ENCODE peak calls at places on chromosomes 3 and 15, in ten cellular contexts. R is fibroblast of villous mesenchyme, F is cardiac muscle cell, X is PC-9, J is spleen, Z is retinal pigment epithelial cell, E is cardiac fibroblast, L is fibroblast of lung, V is suprapubic skin, C is WERI-Rb-1. W is an unnamed sample.

GRCh38 chr3:40229411-40229810 is 80.1 kb upstream of the EIF1B start:
- DNase-seq in R (no peak), F (no peak), X (no peak), J (no peak), Z (no peak), E (no peak), L (no peak), V (no peak), C (no peak), W (no peak)

GRCh38 chr3:188362405-188362831 is 208.5 kb downstream of the LPP start:
- DNase-seq in R (peak; percentile 92), F (no peak), X (peak; percentile 41), J (no peak), Z (no peak), E (peak; percentile 74), L (peak; percentile 51), V (no peak), C (no peak), W (peak; percentile 36)

GRCh38 chr3:69675773-69676660 is 63.2 kb upstream of the MITF start:
- DNase-seq in R (no peak), F (no peak), X (no peak), J (no peak), Z (no peak), E (no peak), L (no peak), V (no peak), C (no peak), W (no peak)

GRCh38 chr3:64267774-64268604 is 42.7 kb upstream of the PRICKLE2 start:
- DNase-seq in R (peak; percentile 82), F (peak; percentile 79), X (peak; percentile 22), J (no peak), Z (no peak), E (peak; percentile 81), L (peak; percentile 78), V (peak; percentile 81), C (peak; percentile 74), W (peak; percentile 40)

GRCh38 chr3:71398157-71398836 is 185.2 kb downstream of the FOXP1 start:
- DNase-seq in R (no peak), F (no peak), X (no peak), J (no peak), Z (no peak), E (no peak), L (no peak), V (no peak), C (no peak), W (no peak)

GRCh38 chr15:60799885-60800728 is 321.2 kb upstream of the ICE2 start:
- DNase-seq in R (peak; percentile 17), F (no peak), X (no peak), J (no peak), Z (no peak), E (no peak), L (peak; percentile 9), V (no peak), C (no peak), W (no peak)

GRCh38 chr3:102129774-102130608 is 280.7 kb downstream of the NFKBIZ start:
- DNase-seq in R (peak; percentile 86), F (no peak), X (no peak), J (no peak), Z (no peak), E (peak; percentile 85), L (peak; percentile 81), V (no peak), C (no peak), W (peak; percentile 19)

GRCh38 chr3:121018917-121019321 is 110.9 kb downstream of the STXBP5L start:
- DNase-seq in R (no peak), F (no peak), X (no peak), J (peak; percentile 40), Z (no peak), E (no peak), L (no peak), V (peak; percentile 53), C (no peak), W (no peak)

GRCh38 chr3:115698851-115699535 is 75.7 kb downstream of the GAP43 start:
- DNase-seq in R (no peak), F (no peak), X (no peak), J (no peak), Z (no peak), E (peak; percentile 20), L (no peak), V (no peak), C (no peak), W (no peak)

GRCh38 chr3:11186771-11187170 is 32.5 kb downstream of the HRH1 start:
- DNase-seq in R (peak; percentile 63), F (no peak), X (no peak), J (no peak), Z (no peak), E (peak; percentile 78), L (no peak), V (no peak), C (no peak), W (no peak)

GRCh38 chr15:52247481-52247880 is 48.1 kb downstream of the MYO5C start:
- DNase-seq in R (no peak), F (no peak), X (no peak), J (no peak), Z (no peak), E (no peak), L (no peak), V (no peak), C (no peak), W (no peak)

GRCh38 chr15:80773122-80773551 is 6.0 kb upstream of the CEMIP start:
- DNase-seq in R (peak; percentile 60), F (no peak), X (no peak), J (no peak), Z (no peak), E (peak; percentile 6), L (no peak), V (no peak), C (peak; percentile 11), W (peak; percentile 86)

GRCh38 chr15:58340176-58340575 is 91.6 kb upstream of the LIPC start:
- DNase-seq in R (peak; percentile 50), F (no peak), X (no peak), J (no peak), Z (no peak), E (no peak), L (peak; percentile 47), V (no peak), C (no peak), W (no peak)

GRCh38 chr15:38367476-38367875 is 86.5 kb upstream of the FAM98B start:
- DNase-seq in R (peak; percentile 26), F (no peak), X (no peak), J (no peak), Z (no peak), E (peak; percentile 22), L (peak; percentile 51), V (no peak), C (no peak), W (peak; percentile 23)

GRCh38 chr3:152400912-152401311 is 132.2 kb downstream of the MBNL1 start:
- DNase-seq in R (no peak), F (no peak), X (no peak), J (no peak), Z (no peak), E (no peak), L (peak; percentile 57), V (no peak), C (no peak), W (no peak)

GRCh38 chr3:23035927-23036640 is 167.0 kb upstream of the UBE2E2 start:
- DNase-seq in R (no peak), F (peak; percentile 73), X (peak; percentile 84), J (no peak), Z (no peak), E (no peak), L (no peak), V (no peak), C (no peak), W (no peak)

GRCh38 chr15:70121656-70122297 is 24.1 kb upstream of the TLE3 start:
- DNase-seq in R (peak; percentile 97), F (no peak), X (no peak), J (no peak), Z (no peak), E (peak; percentile 97), L (peak; percentile 94), V (peak; percentile 90), C (no peak), W (peak; percentile 80)

GRCh38 chr3:156291269-156292123 is 171.1 kb downstream of the KCNAB1 start:
- DNase-seq in R (no peak), F (peak; percentile 23), X (no peak), J (peak; percentile 71), Z (no peak), E (no peak), L (no peak), V (no peak), C (peak; percentile 60), W (no peak)

DNA sequence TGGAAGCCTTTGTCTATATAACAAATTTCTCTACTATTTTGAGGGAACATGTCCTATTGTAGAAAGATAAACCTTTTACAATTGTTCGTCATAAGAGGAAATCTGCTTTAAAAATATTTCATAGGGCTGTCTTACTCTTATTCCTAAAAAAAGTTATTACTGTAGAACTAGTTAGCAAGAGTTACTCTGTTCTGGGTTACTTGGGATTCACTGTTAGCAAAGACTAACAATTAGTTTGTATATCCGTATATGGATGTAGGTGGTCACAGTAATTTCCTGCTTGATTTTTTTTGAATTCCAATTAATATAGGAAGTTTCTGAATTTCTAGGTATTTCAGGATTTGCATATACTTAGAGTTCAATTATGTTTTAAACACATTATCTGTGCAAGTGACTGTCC is 413.5 kb downstream of the RBMS3 start:
- DNase-seq in R (no peak), F (no peak), X (no peak), J (no peak), Z (no peak), E (peak; percentile 26), L (no peak), V (no peak), C (no peak), W (no peak)
- H3K4me3 ChIP-seq in R (no peak overlapping the region), F (no peak overlapping the region), X (no peak overlapping the region), J (no peak overlapping the region), Z (no peak overlapping the region), E (no peak overlapping the region), L (no peak overlapping the region), V (no peak overlapping the region), C (no peak overlapping the region), W (no peak overlapping the region)

GRCh38 chr3:16377847-16378302 is 112.9 kb downstream of the OXNAD1 start:
- DNase-seq in R (no peak), F (no peak), X (no peak), J (no peak), Z (no peak), E (no peak), L (no peak), V (no peak), C (no peak), W (no peak)
- TF ChIP-seq CTCF in R (no peak), F (no peak), X (no peak), J (no peak), Z (no peak), E (no peak), L (no peak), V (no peak), C (no peak), W (no peak)

DNA sequence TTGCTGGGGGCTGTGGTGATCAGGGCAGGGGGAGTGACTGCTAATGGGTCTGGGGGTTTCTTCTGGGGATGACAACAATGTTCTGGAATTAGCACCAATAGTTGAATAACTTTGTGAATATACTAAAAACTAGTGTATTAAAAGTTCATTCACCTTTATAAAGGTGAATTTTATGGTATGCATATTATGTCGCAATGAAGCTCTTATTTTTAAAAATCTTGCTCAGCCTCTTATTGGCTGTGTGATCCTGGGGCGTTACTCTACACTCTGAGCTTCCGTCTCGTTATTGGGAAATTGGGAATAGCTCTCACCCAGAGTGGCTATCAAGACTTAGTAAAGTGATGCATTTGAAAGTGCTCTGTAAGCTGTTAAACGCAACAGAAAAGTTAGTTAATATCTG is 105.3 kb downstream of the SEC22A start:
- DNase-seq in R (no peak), F (no peak), X (no peak), J (no peak), Z (no peak), E (no peak), L (no peak), V (no peak), C (no peak), W (no peak)
- H3K4me3 ChIP-seq in R (no peak overlapping the region), F (no peak overlapping the region), X (no peak overlapping the region), J (no peak overlapping the region), Z (no peak overlapping the region), E (no peak overlapping the region), L (no peak overlapping the region), V (no peak overlapping the region), C (no peak overlapping the region), W (no peak overlapping the region)

GRCh38 chr3:141305436-141305835 is 62.9 kb upstream of the ZBTB38 start:
- DNase-seq in R (peak; percentile 51), F (no peak), X (no peak), J (no peak), Z (peak; percentile 88), E (peak; percentile 85), L (peak; percentile 71), V (no peak), C (peak; percentile 35), W (peak; percentile 35)
- TF ChIP-seq CTCF in R (peak; percentile 10), F (peak; percentile 30), X (no peak), J (no peak), Z (peak; percentile 40), E (peak; percentile 42), L (peak; percentile 34), V (no peak), C (peak; percentile 25), W (peak; percentile 23)